ENCODE peak calls at places on chromosome 9, in nine cellular contexts. Z is islet precursor cell; P is activated CD8-positive, alpha-beta memory T cell treated with anti-CD3 and anti-CD28 coated beads for 4 hours; Y is activated CD4-positive, alpha-beta T cell treated with anti-CD3 and anti-CD28 coated beads, Interleukin-2, amount 50 U/mL, for 1 hour; N is C1 segment of cervical spinal cord; D is astrocyte of the cerebellum; A is NCI-H2081; O is adipocyte; G is ELR. I is an unnamed sample.

GRCh38 chr9:132069046-132069898 is 10.4 kb downstream of the MED27 start:
- DNase-seq in Z (peak), P (no peak), Y (no peak), N (no peak), D (peak), A (no peak), O (peak), G (peak), I (no peak)

GRCh38 chr9:84670801-84671153 is 1.2 kb downstream of the NTRK2 start:
- DNase-seq in Z (no peak), P (no peak), Y (no peak), N (no peak), D (no peak), A (no peak), O (no peak), G (no peak), I (no peak)

GRCh38 chr9:92097997-92098482 is 17.2 kb downstream of the SPTLC1 start:
- DNase-seq in Z (peak), P (peak), Y (peak), N (peak), D (peak), A (no peak), O (no peak), G (no peak), I (peak)

GRCh38 chr9:136567651-136568287 is 21.9 kb upstream of the NOTCH1 start:
- DNase-seq in Z (peak), P (no peak), Y (no peak), N (no peak), D (no peak), A (no peak), O (peak), G (peak), I (no peak)

GRCh38 chr9:133772581-133772980 is 34.4 kb upstream of the SARDH start:
- DNase-seq in Z (peak), P (no peak), Y (no peak), N (no peak), D (no peak), A (no peak), O (no peak), G (no peak), I (no peak)

GRCh38 chr9:99037768-99038167 is 67.1 kb upstream of the TGFBR1 start:
- DNase-seq in Z (no peak), P (no peak), Y (no peak), N (no peak), D (no peak), A (no peak), O (peak), G (no peak), I (no peak)

GRCh38 chr9:114505187-114506081 is at the start of gene WHRN:
- DNase-seq in Z (peak), P (peak), Y (peak), N (peak), D (peak), A (peak), O (peak), G (peak), I (peak)

GRCh38 chr9:29866556-29866955 is 2293.3 kb upstream of the C9orf72 start:
- DNase-seq in Z (no peak), P (no peak), Y (no peak), N (no peak), D (no peak), A (no peak), O (no peak), G (no peak), I (no peak)

GRCh38 chr9:32344551-32345182 is 39.8 kb upstream of the ACO1 start:
- DNase-seq in Z (no peak), P (no peak), Y (no peak), N (no peak), D (no peak), A (no peak), O (peak), G (peak), I (no peak)

GRCh38 chr9:115157245-115157674 is 39.3 kb upstream of the TNC start:
- DNase-seq in Z (peak), P (no peak), Y (no peak), N (no peak), D (no peak), A (no peak), O (peak), G (peak), I (no peak)

GRCh38 chr9:124913378-124913777 is 27.5 kb downstream of the GOLGA1 start:
- DNase-seq in Z (no peak), P (no peak), Y (no peak), N (no peak), D (no peak), A (no peak), O (no peak), G (no peak), I (no peak)

GRCh38 chr9:126483468-126484056 is 130.2 kb upstream of the LMX1B start:
- DNase-seq in Z (no peak), P (no peak), Y (no peak), N (no peak), D (no peak), A (no peak), O (no peak), G (no peak), I (no peak)

GRCh38 chr9:133252301-133252776 is 22.7 kb downstream of the ABO start:
- DNase-seq in Z (peak), P (no peak), Y (no peak), N (no peak), D (no peak), A (peak), O (no peak), G (no peak), I (no peak)

GRCh38 chr9:101711330-101711941 is 27.0 kb downstream of the GRIN3A start:
- DNase-seq in Z (peak), P (no peak), Y (peak), N (no peak), D (no peak), A (no peak), O (no peak), G (peak), I (peak)

GRCh38 chr9:37784291-37784639 is 599 bp downstream of the EXOSC3 start:
- DNase-seq in Z (no peak), P (no peak), Y (no peak), N (no peak), D (no peak), A (no peak), O (peak), G (peak), I (no peak)

GRCh38 chr9:71442937-71443336 is 321.5 kb upstream of the TRPM3 start:
- DNase-seq in Z (no peak), P (no peak), Y (no peak), N (no peak), D (no peak), A (no peak), O (no peak), G (no peak), I (no peak)

GRCh38 chr9:126856326-126856877 is 4.0 kb upstream of the ZBTB34 start:
- DNase-seq in Z (no peak), P (no peak), Y (no peak), N (no peak), D (no peak), A (no peak), O (no peak), G (no peak), I (no peak)

GRCh38 chr9:37645903-37646506 is 4.7 kb upstream of the FRMPD1 start:
- DNase-seq in Z (no peak), P (no peak), Y (no peak), N (no peak), D (no peak), A (no peak), O (no peak), G (no peak), I (no peak)

GRCh38 chr9:28774433-28775029 is 1201.2 kb upstream of the C9orf72 start:
- DNase-seq in Z (no peak), P (no peak), Y (no peak), N (no peak), D (peak), A (peak), O (peak), G (peak), I (no peak)

GRCh38 chr9:109989296-109989695 is 209.3 kb downstream of the PALM2AKAP2 start:
- DNase-seq in Z (no peak), P (no peak), Y (no peak), N (no peak), D (no peak), A (no peak), O (peak), G (no peak), I (no peak)

GRCh38 chr9:15417626-15418025 is 5.0 kb upstream of the SNAPC3 start:
- DNase-seq in Z (no peak), P (no peak), Y (no peak), N (no peak), D (no peak), A (no peak), O (no peak), G (no peak), I (no peak)

GRCh38 chr9:124812401-124813016 is 35.6 kb downstream of the OLFML2A start:
- DNase-seq in Z (peak), P (no peak), Y (no peak), N (no peak), D (peak), A (no peak), O (peak), G (peak), I (no peak)

GRCh38 chr9:94746541-94747505 is 20.3 kb downstream of the AOPEP start:
- DNase-seq in Z (no peak), P (no peak), Y (no peak), N (no peak), D (no peak), A (peak), O (no peak), G (no peak), I (no peak)

GRCh38 chr9:3628239-3628638 is 102.4 kb upstream of the RFX3 start:
- DNase-seq in Z (no peak), P (no peak), Y (no peak), N (no peak), D (no peak), A (no peak), O (peak), G (no peak), I (no peak)